ENCODE peak calls at places on chromosomes 7 and 10, in five cellular contexts. One of them, this sample, is unnamed.

GRCh38 chr10:125000366-125001312 is 58.7 kb downstream of the ZRANB1 start:
- DNase-seq in K562: no peak
- DNase-seq in cardiac muscle cell: no peak
- DNase-seq in heart left ventricle: peak
- DNase-seq in substantia nigra: peak
- DNase-seq in this sample: peak

GRCh38 chr7:102913846-102914245 is 1.0 kb downstream of the LRRC17 start:
- DNase-seq in cardiac muscle cell: no peak
- DNase-seq in heart left ventricle: no peak
- DNase-seq in substantia nigra: no peak
- DNase-seq in K562: no peak
- DNase-seq in this sample: no peak

GRCh38 chr7:132298782-132299181 is 277.5 kb downstream of the PLXNA4 start:
- DNase-seq in K562: no peak
- DNase-seq in substantia nigra: no peak
- DNase-seq in heart left ventricle: no peak
- DNase-seq in cardiac muscle cell: no peak
- DNase-seq in this sample: no peak

GRCh38 chr7:972670-973309 is 2.6 kb downstream of the COX19 start:
- DNase-seq in heart left ventricle: no peak
- DNase-seq in K562: no peak
- DNase-seq in substantia nigra: no peak
- DNase-seq in cardiac muscle cell: no peak
- DNase-seq in this sample: no peak

GRCh38 chr10:6619663-6620062 is 39.6 kb upstream of the PRKCQ start:
- DNase-seq in cardiac muscle cell: no peak
- DNase-seq in K562: no peak
- DNase-seq in substantia nigra: no peak
- DNase-seq in heart left ventricle: no peak
- DNase-seq in this sample: no peak

GRCh38 chr7:102431617-102432298 is 1.6 kb upstream of the ORAI2 start:
- DNase-seq in heart left ventricle: no peak
- DNase-seq in K562: no peak
- DNase-seq in cardiac muscle cell: peak
- DNase-seq in substantia nigra: no peak
- DNase-seq in this sample: no peak

GRCh38 chr7:155644971-155645509 is 579 bp downstream of the RBM33 start:
- DNase-seq in K562: peak
- DNase-seq in substantia nigra: peak
- DNase-seq in heart left ventricle: peak
- DNase-seq in cardiac muscle cell: peak
- DNase-seq in this sample: no peak

GRCh38 chr7:106190589-106191330 is 78.6 kb upstream of the SYPL1 start:
- DNase-seq in K562: no peak
- DNase-seq in substantia nigra: no peak
- DNase-seq in cardiac muscle cell: no peak
- DNase-seq in heart left ventricle: no peak
- DNase-seq in this sample: no peak

GRCh38 chr7:16646427-16647081 is 573 bp downstream of the BZW2 start:
- DNase-seq in K562: no peak
- DNase-seq in substantia nigra: no peak
- DNase-seq in cardiac muscle cell: peak
- DNase-seq in heart left ventricle: no peak
- DNase-seq in this sample: no peak

GRCh38 chr10:46524471-46525176 is 31.8 kb downstream of the GPRIN2 start:
- DNase-seq in K562: no peak
- DNase-seq in substantia nigra: no peak
- DNase-seq in heart left ventricle: no peak
- DNase-seq in cardiac muscle cell: no peak
- DNase-seq in this sample: peak

GRCh38 chr7:13496971-13497370 is 492.5 kb downstream of the ETV1 start:
- DNase-seq in cardiac muscle cell: no peak
- DNase-seq in heart left ventricle: no peak
- DNase-seq in substantia nigra: no peak
- DNase-seq in K562: no peak
- DNase-seq in this sample: no peak

GRCh38 chr7:84738583-84739150 is 448.2 kb downstream of the SEMA3D start:
- DNase-seq in K562: no peak
- DNase-seq in cardiac muscle cell: no peak
- DNase-seq in heart left ventricle: no peak
- DNase-seq in substantia nigra: no peak
- DNase-seq in this sample: no peak

DNA sequence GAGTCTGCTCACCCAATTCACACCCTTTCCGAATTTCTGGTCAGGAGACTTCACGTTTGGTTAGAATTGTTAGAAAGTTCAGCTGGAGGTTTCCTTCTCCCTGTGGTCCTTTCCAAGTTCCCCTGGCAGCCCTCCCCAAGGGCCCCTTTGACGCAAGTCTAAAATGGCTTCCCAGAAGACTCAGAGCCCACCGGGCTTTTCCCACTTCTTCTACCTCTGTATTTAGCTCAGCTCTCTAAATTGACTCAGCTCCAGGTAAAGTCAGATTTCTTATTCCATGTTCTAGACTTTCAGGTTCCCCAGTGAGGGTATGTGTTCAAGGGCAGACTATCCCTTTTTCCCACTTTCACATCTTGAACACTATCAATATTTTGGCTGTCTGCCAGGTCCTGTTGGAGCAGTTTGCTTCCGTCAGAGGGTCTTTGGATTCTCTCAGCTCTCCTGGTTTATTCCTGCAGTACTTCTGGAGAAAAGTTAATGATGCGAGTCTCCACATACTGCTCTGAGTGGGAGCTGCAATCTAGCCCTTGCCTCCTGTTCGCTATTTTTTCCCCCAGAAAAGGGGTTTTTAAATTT is 53.1 kb upstream of the ZNF273 start:
- DNase-seq in cardiac muscle cell: peak
- DNase-seq in K562: no peak
- DNase-seq in substantia nigra: no peak
- DNase-seq in heart left ventricle: no peak
- DNase-seq in this sample: no peak
- H3K27ac ChIP-seq in cardiac muscle cell: no peak
- H3K27ac ChIP-seq in K562: peak
- H3K27ac ChIP-seq in substantia nigra: no peak
- H3K27ac ChIP-seq in heart left ventricle: no peak
- H3K27ac ChIP-seq in this sample: no peak

GRCh38 chr7:2908103-2908683 is 64.1 kb upstream of the GNA12 start:
- DNase-seq in K562: no peak
- DNase-seq in substantia nigra: no peak
- DNase-seq in cardiac muscle cell: no peak
- DNase-seq in heart left ventricle: no peak
- DNase-seq in this sample: no peak
- H3K27ac ChIP-seq in K562: no peak
- H3K27ac ChIP-seq in substantia nigra: no peak
- H3K27ac ChIP-seq in cardiac muscle cell: no peak
- H3K27ac ChIP-seq in heart left ventricle: no peak
- H3K27ac ChIP-seq in this sample: no peak

DNA sequence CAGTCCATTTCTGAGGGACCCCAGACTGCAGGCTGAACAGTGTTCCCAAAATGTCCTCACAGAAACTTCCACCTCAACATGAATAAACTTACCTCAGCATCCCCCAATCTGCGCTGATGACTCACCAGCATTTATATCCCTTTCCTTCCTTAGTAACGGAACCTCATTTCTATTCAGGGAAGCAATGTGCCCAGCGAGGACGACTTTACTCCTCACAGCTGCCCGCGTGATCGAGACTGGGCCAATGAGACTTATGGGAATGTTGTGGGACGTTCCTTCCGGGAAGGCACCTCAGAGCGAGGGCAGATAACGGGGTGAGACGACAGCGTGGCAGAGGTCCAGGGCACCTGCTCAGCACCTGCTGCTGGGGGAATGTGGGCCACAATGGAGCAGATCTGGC is 73.1 kb upstream of the CAMK2B start:
- DNase-seq in heart left ventricle: peak
- DNase-seq in substantia nigra: no peak
- DNase-seq in cardiac muscle cell: no peak
- DNase-seq in K562: no peak
- DNase-seq in this sample: no peak
- H3K27ac ChIP-seq in heart left ventricle: peak
- H3K27ac ChIP-seq in substantia nigra: no peak
- H3K27ac ChIP-seq in cardiac muscle cell: no peak
- H3K27ac ChIP-seq in K562: no peak
- H3K27ac ChIP-seq in this sample: no peak

DNA sequence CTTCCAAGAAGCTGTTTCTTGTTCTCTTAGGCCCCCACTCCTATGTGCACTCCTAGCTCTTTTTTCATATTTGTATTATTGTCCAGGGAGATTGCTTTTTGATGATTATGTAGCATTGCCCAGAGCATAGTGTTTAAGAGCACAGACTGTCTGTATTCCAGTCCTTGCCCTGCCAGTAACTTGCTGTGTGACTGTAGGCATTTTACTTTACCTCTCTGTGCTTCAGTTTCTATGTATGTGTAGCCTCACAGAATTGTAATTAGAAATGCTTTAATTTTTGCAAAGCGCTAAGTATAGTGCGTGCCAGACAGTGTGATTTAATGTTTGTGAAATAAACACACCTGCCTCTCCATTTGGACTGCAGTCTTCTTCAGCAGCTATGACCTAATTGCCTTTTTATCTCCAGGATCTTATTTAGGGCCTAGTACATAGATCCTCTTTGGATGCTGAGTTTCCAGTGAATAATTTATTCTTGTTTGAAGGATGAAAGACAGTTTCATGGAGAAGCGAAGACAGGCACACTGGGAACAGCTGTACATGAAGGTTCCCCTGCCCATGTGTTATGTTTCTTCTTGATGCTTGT is 1.4 kb downstream of the SEC23IP start:
- DNase-seq in substantia nigra: no peak
- DNase-seq in cardiac muscle cell: no peak
- DNase-seq in K562: no peak
- DNase-seq in heart left ventricle: no peak
- DNase-seq in this sample: no peak
- H3K27ac ChIP-seq in substantia nigra: no peak
- H3K27ac ChIP-seq in cardiac muscle cell: no peak
- H3K27ac ChIP-seq in K562: no peak
- H3K27ac ChIP-seq in heart left ventricle: no peak
- H3K27ac ChIP-seq in this sample: peak

DNA sequence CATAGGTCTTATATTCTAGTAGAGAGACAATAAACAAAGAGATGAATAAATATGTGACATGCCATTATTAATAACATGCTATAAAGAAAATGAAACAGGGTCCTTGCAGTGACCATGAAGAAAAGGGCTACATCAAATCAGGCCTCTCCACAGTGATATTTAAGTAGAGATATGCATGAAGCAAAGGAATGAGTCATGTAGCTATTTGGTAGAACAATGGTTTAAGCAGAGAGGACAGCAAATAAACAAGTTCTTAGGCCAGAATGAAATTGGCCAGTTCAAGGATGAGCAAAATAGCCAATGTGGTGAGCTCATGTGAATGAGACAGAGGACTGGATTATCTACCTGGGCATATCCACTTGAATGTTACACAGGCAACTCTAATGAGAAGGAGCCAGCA is 172.2 kb upstream of the FERD3L start:
- DNase-seq in K562: no peak
- DNase-seq in cardiac muscle cell: no peak
- DNase-seq in substantia nigra: no peak
- DNase-seq in heart left ventricle: no peak
- DNase-seq in this sample: no peak
- H3K27ac ChIP-seq in K562: no peak
- H3K27ac ChIP-seq in cardiac muscle cell: no peak
- H3K27ac ChIP-seq in substantia nigra: no peak
- H3K27ac ChIP-seq in heart left ventricle: no peak
- H3K27ac ChIP-seq in this sample: no peak

GRCh38 chr10:73809061-73809818 is 2.2 kb downstream of the NDST2 start:
- DNase-seq in K562: no peak
- DNase-seq in heart left ventricle: no peak
- DNase-seq in cardiac muscle cell: no peak
- DNase-seq in substantia nigra: no peak
- DNase-seq in this sample: no peak
- H3K27ac ChIP-seq in K562: peak
- H3K27ac ChIP-seq in heart left ventricle: no peak
- H3K27ac ChIP-seq in cardiac muscle cell: no peak
- H3K27ac ChIP-seq in substantia nigra: no peak
- H3K27ac ChIP-seq in this sample: no peak

GRCh38 chr10:17764142-17764541 is 12.1 kb downstream of the TMEM236 start:
- DNase-seq in substantia nigra: no peak
- DNase-seq in cardiac muscle cell: no peak
- DNase-seq in heart left ventricle: no peak
- DNase-seq in K562: no peak
- DNase-seq in this sample: no peak
- H3K27ac ChIP-seq in substantia nigra: no peak
- H3K27ac ChIP-seq in cardiac muscle cell: no peak
- H3K27ac ChIP-seq in heart left ventricle: no peak
- H3K27ac ChIP-seq in K562: no peak
- H3K27ac ChIP-seq in this sample: no peak

GRCh38 chr10:22436526-22436892 is 91.2 kb downstream of the SPAG6 start:
- DNase-seq in substantia nigra: peak
- DNase-seq in K562: no peak
- DNase-seq in cardiac muscle cell: peak
- DNase-seq in heart left ventricle: no peak
- DNase-seq in this sample: peak
- H3K27ac ChIP-seq in substantia nigra: peak
- H3K27ac ChIP-seq in K562: no peak
- H3K27ac ChIP-seq in cardiac muscle cell: no peak
- H3K27ac ChIP-seq in heart left ventricle: peak
- H3K27ac ChIP-seq in this sample: peak

GRCh38 chr7:130667593-130668257 is 823 bp downstream of the COPG2 start:
- DNase-seq in cardiac muscle cell: peak
- DNase-seq in substantia nigra: no peak
- DNase-seq in K562: no peak
- DNase-seq in heart left ventricle: no peak
- DNase-seq in this sample: no peak
- H3K27ac ChIP-seq in cardiac muscle cell: no peak
- H3K27ac ChIP-seq in substantia nigra: peak
- H3K27ac ChIP-seq in K562: peak
- H3K27ac ChIP-seq in heart left ventricle: peak
- H3K27ac ChIP-seq in this sample: peak

This sample was measured in upper lobe of left lung.